ENCODE peak calls at places on chromosomes 6 and 20, in four cellular contexts. One of them, this sample, is unnamed.

GRCh38 chr20:36468149-36469000 is 72.9 kb upstream of the MYL9 start:
- DNase-seq in AG04450: no peak
- DNase-seq in neural progenitor cell: no peak
- DNase-seq in glutamatergic neuron: no peak
- DNase-seq in this sample: no peak

GRCh38 chr20:54726687-54727086 is 251.3 kb downstream of the DOK5 start:
- DNase-seq in AG04450: no peak
- DNase-seq in neural progenitor cell: no peak
- DNase-seq in glutamatergic neuron: no peak
- DNase-seq in this sample: no peak

GRCh38 chr6:144896296-144896695 is 611.2 kb downstream of the UTRN start:
- DNase-seq in AG04450: no peak
- DNase-seq in neural progenitor cell: no peak
- DNase-seq in glutamatergic neuron: no peak
- DNase-seq in this sample: no peak

GRCh38 chr20:8388707-8389106 is 256.6 kb downstream of the PLCB1 start:
- DNase-seq in AG04450: no peak
- DNase-seq in neural progenitor cell: no peak
- DNase-seq in glutamatergic neuron: no peak
- DNase-seq in this sample: no peak

GRCh38 chr6:11007715-11008608 is 36.1 kb downstream of the ELOVL2 start:
- DNase-seq in AG04450: no peak
- DNase-seq in neural progenitor cell: no peak
- DNase-seq in glutamatergic neuron: no peak
- DNase-seq in this sample: no peak

GRCh38 chr6:63491104-63491503 is 81.2 kb upstream of the LOC128125822 start:
- DNase-seq in AG04450: no peak
- DNase-seq in neural progenitor cell: no peak
- DNase-seq in glutamatergic neuron: no peak
- DNase-seq in this sample: no peak

GRCh38 chr20:25294459-25295385 is 46.8 kb downstream of the PYGB start:
- DNase-seq in AG04450: no peak
- DNase-seq in neural progenitor cell: peak
- DNase-seq in glutamatergic neuron: peak
- DNase-seq in this sample: no peak

GRCh38 chr20:41526327-41526726 is 91.8 kb downstream of the CHD6 start:
- DNase-seq in AG04450: no peak
- DNase-seq in neural progenitor cell: no peak
- DNase-seq in glutamatergic neuron: no peak
- DNase-seq in this sample: no peak

GRCh38 chr6:124164363-124164762 is 360.7 kb downstream of the NKAIN2 start:
- DNase-seq in AG04450: no peak
- DNase-seq in neural progenitor cell: no peak
- DNase-seq in glutamatergic neuron: no peak
- DNase-seq in this sample: no peak

DNA sequence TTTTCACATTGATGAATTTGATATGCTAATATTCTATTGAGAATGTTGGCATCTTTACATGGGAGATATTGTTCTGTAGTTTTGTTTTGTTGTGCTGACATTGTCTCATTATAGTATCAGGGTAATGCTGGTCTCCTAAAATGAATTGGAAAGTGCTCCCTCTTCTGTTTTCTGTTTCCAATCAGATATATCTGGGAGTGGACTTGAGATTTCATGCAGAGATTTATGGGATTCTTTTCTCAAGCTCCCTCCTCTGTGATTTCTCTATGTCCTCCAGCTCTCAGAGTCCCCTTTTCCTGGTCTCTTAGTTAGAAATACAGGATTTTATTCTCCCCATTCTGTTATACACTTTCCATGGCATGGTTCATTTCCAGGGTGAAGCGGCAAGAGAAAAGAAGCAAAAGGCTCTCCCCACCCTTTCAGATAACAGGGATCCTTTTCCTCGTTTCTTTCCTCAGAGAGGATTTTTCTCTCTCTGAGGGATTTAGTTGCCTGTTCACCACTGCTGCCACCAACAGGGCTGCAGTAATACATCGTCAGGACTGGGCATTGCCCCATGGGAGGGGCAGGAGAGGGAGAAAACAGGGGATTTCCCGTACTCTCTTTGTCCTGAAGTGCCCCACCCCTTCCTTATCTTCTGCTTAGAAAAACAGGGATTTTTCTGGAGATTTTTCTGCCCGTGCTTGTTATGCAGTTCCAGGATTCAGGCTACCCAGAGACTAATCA is 59.3 kb upstream of the STMND1 start:
- DNase-seq in AG04450: no peak
- DNase-seq in neural progenitor cell: peak
- DNase-seq in glutamatergic neuron: peak
- DNase-seq in this sample: peak
- TF ChIP-seq CTCF in AG04450: peak
- TF ChIP-seq CTCF in neural progenitor cell: peak
- TF ChIP-seq CTCF in glutamatergic neuron: no peak
- TF ChIP-seq CTCF in this sample: no peak

GRCh38 chr6:13006578-13007300 is 290.2 kb downstream of the PHACTR1 start:
- DNase-seq in AG04450: no peak
- DNase-seq in neural progenitor cell: no peak
- DNase-seq in glutamatergic neuron: no peak
- DNase-seq in this sample: no peak
- TF ChIP-seq CTCF in AG04450: no peak
- TF ChIP-seq CTCF in neural progenitor cell: no peak
- TF ChIP-seq CTCF in glutamatergic neuron: no peak
- TF ChIP-seq CTCF in this sample: no peak

GRCh38 chr20:17648306-17648646 is 33.8 kb downstream of the RRBP1 start:
- DNase-seq in AG04450: no peak
- DNase-seq in neural progenitor cell: no peak
- DNase-seq in glutamatergic neuron: peak
- DNase-seq in this sample: no peak

GRCh38 chr20:17650816-17651760 is 31.0 kb downstream of the RRBP1 start:
- DNase-seq in AG04450: no peak
- DNase-seq in neural progenitor cell: no peak
- DNase-seq in glutamatergic neuron: no peak
- DNase-seq in this sample: no peak

GRCh38 chr20:17647391-17648305 is 34.4 kb downstream of the RRBP1 start:
- DNase-seq in AG04450: no peak
- DNase-seq in neural progenitor cell: no peak
- DNase-seq in glutamatergic neuron: peak
- DNase-seq in this sample: no peak

GRCh38 chr20:17650301-17650761 is 31.7 kb downstream of the RRBP1 start:
- DNase-seq in AG04450: no peak
- DNase-seq in neural progenitor cell: no peak
- DNase-seq in glutamatergic neuron: no peak
- DNase-seq in this sample: no peak

DNA sequence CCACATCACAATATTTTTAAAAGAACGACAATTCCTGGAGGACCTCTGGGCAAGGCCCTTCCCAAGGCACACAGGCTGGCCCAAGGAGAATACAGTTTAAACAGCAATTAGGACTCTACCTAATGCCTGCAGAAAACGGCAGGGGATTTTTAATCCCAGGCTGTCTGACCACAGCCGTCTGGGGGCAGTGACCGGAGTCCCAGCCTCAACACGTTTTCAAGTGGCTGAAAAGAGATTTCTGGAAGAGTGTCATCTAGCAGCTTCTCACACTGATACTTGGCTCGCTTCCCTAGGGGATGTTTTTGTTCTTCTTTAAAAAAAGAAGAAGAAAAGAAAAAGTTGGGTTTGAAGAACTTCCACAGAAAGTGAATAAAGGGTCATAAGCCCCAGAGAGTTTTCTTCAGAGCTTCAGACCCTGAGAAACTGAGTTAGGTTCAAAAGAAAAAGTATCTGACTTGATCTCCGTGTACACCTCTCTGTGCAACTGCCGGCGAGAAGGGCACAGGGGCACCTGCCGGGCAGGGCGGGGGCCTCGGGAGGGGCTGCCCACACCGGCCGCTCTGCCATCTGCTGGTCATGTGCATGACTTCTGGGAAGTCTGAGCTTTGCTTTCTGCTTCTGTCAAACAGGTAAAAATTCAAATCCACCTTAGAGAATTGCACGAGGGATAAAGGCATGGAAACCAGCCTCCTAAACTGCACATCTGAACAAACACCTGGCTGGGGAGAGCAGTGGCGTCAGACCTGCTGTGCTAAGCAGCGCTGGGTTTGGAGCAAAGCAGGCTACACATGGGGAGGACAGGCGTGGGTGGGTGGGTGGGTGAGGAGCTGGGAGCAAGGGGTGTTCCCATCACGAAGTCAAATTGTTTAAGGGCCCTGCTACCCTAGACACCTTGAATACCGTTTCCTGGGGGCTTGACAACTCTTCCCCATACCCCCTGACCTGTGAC is 33.0 kb downstream of the RRBP1 start:
- DNase-seq in AG04450: no peak
- DNase-seq in neural progenitor cell: peak
- DNase-seq in glutamatergic neuron: no peak
- DNase-seq in this sample: no peak
- TF ChIP-seq CTCF in AG04450: peak
- TF ChIP-seq CTCF in neural progenitor cell: peak
- TF ChIP-seq CTCF in glutamatergic neuron: no peak
- TF ChIP-seq CTCF in this sample: no peak

DNA sequence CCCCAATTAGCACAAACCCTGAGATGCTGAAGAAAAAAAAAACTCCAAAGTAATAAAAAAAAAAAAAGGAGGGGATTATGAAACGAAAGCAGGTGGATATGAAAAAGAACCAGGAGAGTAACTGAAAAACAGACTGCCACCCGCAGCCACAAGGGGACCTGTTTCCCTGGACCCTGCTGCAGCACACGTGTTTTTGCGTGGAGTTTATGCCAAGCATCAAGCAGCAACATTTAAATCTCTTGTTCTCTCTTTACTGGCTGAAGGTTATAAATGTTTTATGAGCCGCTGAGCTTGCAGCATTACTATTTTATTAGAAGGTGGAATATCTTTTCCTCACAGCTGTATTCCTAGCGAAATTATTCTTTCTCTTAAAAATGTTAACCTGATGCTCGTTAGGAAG is 131.6 kb upstream of the OLIG3 start:
- DNase-seq in AG04450: no peak
- DNase-seq in neural progenitor cell: no peak
- DNase-seq in glutamatergic neuron: no peak
- DNase-seq in this sample: no peak
- TF ChIP-seq CTCF in AG04450: no peak
- TF ChIP-seq CTCF in neural progenitor cell: peak
- TF ChIP-seq CTCF in glutamatergic neuron: peak
- TF ChIP-seq CTCF in this sample: no peak

GRCh38 chr6:446418-447366 is 55.1 kb downstream of the IRF4 start:
- DNase-seq in AG04450: no peak
- DNase-seq in neural progenitor cell: no peak
- DNase-seq in glutamatergic neuron: no peak
- DNase-seq in this sample: no peak

GRCh38 chr6:447381-448165 is 56.0 kb downstream of the IRF4 start:
- DNase-seq in AG04450: no peak
- DNase-seq in neural progenitor cell: no peak
- DNase-seq in glutamatergic neuron: no peak
- DNase-seq in this sample: no peak

GRCh38 chr6:443621-444175 is 52.1 kb downstream of the IRF4 start:
- DNase-seq in AG04450: no peak
- DNase-seq in neural progenitor cell: no peak
- DNase-seq in glutamatergic neuron: no peak
- DNase-seq in this sample: no peak

GRCh38 chr6:445571-446417 is 54.2 kb downstream of the IRF4 start:
- DNase-seq in AG04450: no peak
- DNase-seq in neural progenitor cell: no peak
- DNase-seq in glutamatergic neuron: no peak
- DNase-seq in this sample: no peak

DNA sequence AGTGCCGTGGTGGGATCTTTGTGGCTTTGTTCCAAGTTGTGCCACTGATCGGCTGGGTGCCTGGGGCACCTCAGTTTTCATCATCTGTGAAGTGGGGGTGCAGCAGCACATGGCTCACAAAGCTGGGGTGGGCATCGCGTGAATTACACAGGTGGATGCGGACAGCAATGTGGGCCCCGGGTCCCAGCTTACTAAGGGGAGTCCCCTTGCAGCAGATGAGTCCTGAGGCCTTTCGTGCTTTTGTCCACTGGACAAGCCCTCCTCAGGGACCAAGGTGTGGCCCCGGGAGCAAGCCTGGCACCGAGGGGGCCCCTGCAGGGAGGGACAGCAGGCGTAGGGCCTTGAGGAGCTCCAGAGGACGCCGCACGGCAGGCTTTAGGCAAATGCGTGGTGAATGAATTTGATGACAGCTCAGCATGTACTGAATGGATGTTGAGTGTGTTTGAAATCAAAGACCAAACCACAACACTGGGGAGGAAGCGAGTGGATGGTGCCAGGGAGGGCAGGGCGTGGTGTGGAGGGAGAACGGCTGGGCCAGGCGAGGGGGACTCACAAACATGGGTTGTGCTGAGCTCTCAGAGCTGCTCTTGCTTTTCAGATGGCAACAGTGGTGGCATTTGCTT is 53.2 kb downstream of the IRF4 start:
- DNase-seq in AG04450: no peak
- DNase-seq in neural progenitor cell: no peak
- DNase-seq in glutamatergic neuron: no peak
- DNase-seq in this sample: no peak
- TF ChIP-seq CTCF in AG04450: no peak
- TF ChIP-seq CTCF in neural progenitor cell: no peak
- TF ChIP-seq CTCF in glutamatergic neuron: no peak
- TF ChIP-seq CTCF in this sample: no peak

GRCh38 chr6:152123076-152123475 is 315.6 kb downstream of the ESR1 start:
- DNase-seq in AG04450: no peak
- DNase-seq in neural progenitor cell: no peak
- DNase-seq in glutamatergic neuron: no peak
- DNase-seq in this sample: no peak

GRCh38 chr6:152122434-152122833 is 315.0 kb downstream of the ESR1 start:
- DNase-seq in AG04450: no peak
- DNase-seq in neural progenitor cell: no peak
- DNase-seq in glutamatergic neuron: no peak
- DNase-seq in this sample: no peak

GRCh38 chr6:152127429-152128165 is 320.1 kb downstream of the ESR1 start:
- DNase-seq in AG04450: no peak
- DNase-seq in neural progenitor cell: no peak
- DNase-seq in glutamatergic neuron: no peak
- DNase-seq in this sample: no peak

GRCh38 chr6:152121910-152122309 is 314.4 kb downstream of the ESR1 start:
- DNase-seq in AG04450: no peak
- DNase-seq in neural progenitor cell: no peak
- DNase-seq in glutamatergic neuron: no peak
- DNase-seq in this sample: no peak

DNA sequence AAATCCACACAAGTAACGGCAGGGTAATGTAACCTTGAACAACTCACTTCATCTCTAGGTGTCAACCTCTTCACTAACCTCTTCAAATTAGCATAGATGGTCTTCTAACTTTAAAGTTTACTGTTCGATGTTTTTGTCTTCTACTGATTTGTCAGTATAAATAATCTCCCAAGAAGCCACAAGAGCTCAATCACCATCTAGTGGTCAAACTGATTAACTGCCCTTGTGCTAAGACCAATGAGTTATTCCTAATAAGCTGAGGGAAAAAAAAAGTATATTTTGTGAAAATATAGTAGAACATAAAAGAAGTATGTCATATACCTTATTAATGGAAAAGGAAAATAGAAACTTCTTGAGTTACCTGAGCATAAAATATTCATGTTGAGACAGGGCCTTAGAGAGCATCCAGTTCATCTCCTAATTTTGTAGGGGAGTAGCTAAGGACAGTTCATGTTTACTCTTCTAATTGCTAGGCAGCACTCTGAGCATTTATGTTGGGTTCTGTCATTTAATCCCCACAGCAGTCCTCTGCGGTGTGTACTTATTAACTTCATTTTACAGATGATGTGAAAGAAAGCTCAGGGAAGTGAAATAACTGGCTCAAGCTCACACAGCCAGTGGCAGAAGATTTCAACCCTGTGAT is 317.1 kb downstream of the ESR1 start:
- DNase-seq in AG04450: peak
- DNase-seq in neural progenitor cell: peak
- DNase-seq in glutamatergic neuron: no peak
- DNase-seq in this sample: no peak
- TF ChIP-seq CTCF in AG04450: peak
- TF ChIP-seq CTCF in neural progenitor cell: peak
- TF ChIP-seq CTCF in glutamatergic neuron: peak
- TF ChIP-seq CTCF in this sample: no peak